ENCODE peak calls at places on chromosome 13, in six cellular contexts. Y is aorta, L is NCI-H345, B is erythroblast, H is Right ventricle myocardium superior, P is H9. U is an unnamed sample.

GRCh38 chr13:55190996-55191395 is 1949.7 kb upstream of the PRR20A start:
- DNase-seq in Y (no peak), L (no peak), B (no peak), H (no peak), P (no peak), U (no peak)

GRCh38 chr13:35549481-35549880 is 73.0 kb upstream of the MAB21L1 start:
- DNase-seq in Y (no peak), L (no peak), B (no peak), H (no peak), P (no peak), U (no peak)

GRCh38 chr13:108816381-108816780 is 187.0 kb downstream of the MYO16 start:
- DNase-seq in Y (no peak), L (no peak), B (no peak), H (no peak), P (no peak), U (no peak)

GRCh38 chr13:93249259-93249917 is 22.8 kb downstream of the GPC6 start:
- DNase-seq in Y (no peak), L (no peak), B (no peak), H (no peak), P (no peak), U (no peak)

GRCh38 chr13:44908712-44909111 is 80.6 kb downstream of the NUFIP1 start:
- DNase-seq in Y (no peak), L (no peak), B (no peak), H (no peak), P (no peak), U (no peak)

GRCh38 chr13:104385409-104385808 is 1319.2 kb upstream of the SLC10A2 start:
- DNase-seq in Y (no peak), L (no peak), B (no peak), H (no peak), P (no peak), U (no peak)

GRCh38 chr13:95020298-95020987 is 280.8 kb downstream of the ABCC4 start:
- DNase-seq in Y (no peak), L (no peak), B (no peak), H (no peak), P (no peak), U (no peak)

GRCh38 chr13:59680429-59681024 is 483.2 kb downstream of the DIAPH3 start:
- DNase-seq in Y (no peak), L (peak), B (peak), H (no peak), P (no peak), U (no peak)

GRCh38 chr13:29504691-29505090 is 90.8 kb downstream of the SLC7A1 start:
- DNase-seq in Y (no peak), L (no peak), B (no peak), H (no peak), P (no peak), U (no peak)

GRCh38 chr13:48539550-48539949 is 6.7 kb upstream of the RCBTB2 start:
- DNase-seq in Y (no peak), L (no peak), B (no peak), H (no peak), P (no peak), U (no peak)

GRCh38 chr13:70987043-70987442 is 878.8 kb upstream of the KLHL1 start:
- DNase-seq in Y (no peak), L (no peak), B (no peak), H (no peak), P (no peak), U (no peak)

GRCh38 chr13:99982021-99982740 is 597 bp downstream of the ZIC2 start:
- DNase-seq in Y (peak), L (no peak), B (peak), H (peak), P (no peak), U (no peak)

GRCh38 chr13:98089826-98090225 is 53.1 kb upstream of the FARP1 start:
- DNase-seq in Y (no peak), L (no peak), B (no peak), H (no peak), P (no peak), U (no peak)

GRCh38 chr13:110042253-110042652 is 255.9 kb upstream of the IRS2 start:
- DNase-seq in Y (no peak), L (no peak), B (no peak), H (no peak), P (no peak), U (no peak)

GRCh38 chr13:20475927-20476691 is 49.5 kb downstream of the CRYL1 start:
- DNase-seq in Y (no peak), L (no peak), B (no peak), H (no peak), P (no peak), U (peak)

GRCh38 chr13:28641600-28641926 is 17.4 kb upstream of the POMP start:
- DNase-seq in Y (no peak), L (no peak), B (no peak), H (no peak), P (no peak), U (no peak)

GRCh38 chr13:23828866-23829265 is 60.3 kb downstream of the MIPEP start:
- DNase-seq in Y (no peak), L (no peak), B (no peak), H (no peak), P (no peak), U (no peak)

GRCh38 chr13:42041684-42042035 is 6.8 kb upstream of the DGKH start:
- DNase-seq in Y (peak), L (peak), B (peak), H (peak), P (peak), U (no peak)

GRCh38 chr13:88675997-88676396 is 1004.8 kb downstream of the SLITRK5 start:
- DNase-seq in Y (no peak), L (no peak), B (no peak), H (no peak), P (no peak), U (no peak)

GRCh38 chr13:59346861-59347470 is 816.8 kb downstream of the DIAPH3 start:
- DNase-seq in Y (no peak), L (no peak), B (no peak), H (no peak), P (peak), U (no peak)

GRCh38 chr13:39210961-39211534 is 172.8 kb downstream of the NHLRC3 start:
- DNase-seq in Y (no peak), L (no peak), B (no peak), H (no peak), P (no peak), U (no peak)

GRCh38 chr13:114227528-114227927 is 7.2 kb upstream of the CDC16 start:
- DNase-seq in Y (no peak), L (no peak), B (no peak), H (no peak), P (no peak), U (no peak)

GRCh38 chr13:72126424-72126823 is 259.4 kb upstream of the DACH1 start:
- DNase-seq in Y (no peak), L (no peak), B (no peak), H (no peak), P (no peak), U (no peak)

GRCh38 chr13:106373989-106374572 is 161.4 kb downstream of the EFNB2 start:
- DNase-seq in Y (no peak), L (no peak), B (no peak), H (no peak), P (no peak), U (no peak)

GRCh38 chr13:19597523-19597922 is 35.9 kb upstream of the MPHOSPH8 start:
- DNase-seq in Y (no peak), L (no peak), B (no peak), H (no peak), P (no peak), U (no peak)

GRCh38 chr13:89925107-89925506 is 1422.4 kb upstream of the MIR17HG start:
- DNase-seq in Y (no peak), L (no peak), B (peak), H (no peak), P (no peak), U (no peak)

GRCh38 chr13:113413898-113414282 is 39.4 kb downstream of the ADPRHL1 start:
- DNase-seq in Y (peak), L (no peak), B (no peak), H (peak), P (no peak), U (no peak)

GRCh38 chr13:49020940-49021548 is 45.3 kb downstream of the FNDC3A start:
- DNase-seq in Y (no peak), L (no peak), B (no peak), H (no peak), P (peak), U (no peak)

GRCh38 chr13:24356270-24356669 is 46.9 kb downstream of the C1QTNF9 start:
- DNase-seq in Y (no peak), L (no peak), B (no peak), H (no peak), P (no peak), U (no peak)

GRCh38 chr13:70585109-70585508 is 476.9 kb upstream of the KLHL1 start:
- DNase-seq in Y (no peak), L (peak), B (no peak), H (no peak), P (no peak), U (no peak)

GRCh38 chr13:24489721-24490120 is 22.9 kb downstream of the PARP4 start:
- DNase-seq in Y (no peak), L (no peak), B (no peak), H (no peak), P (no peak), U (no peak)

GRCh38 chr13:41589434-41589833 is 132.1 kb downstream of the RGCC start:
- DNase-seq in Y (no peak), L (no peak), B (no peak), H (no peak), P (no peak), U (no peak)

GRCh38 chr13:24688901-24689300 is 8.7 kb downstream of the ATP12A start:
- DNase-seq in Y (no peak), L (peak), B (no peak), H (no peak), P (no peak), U (no peak)

GRCh38 chr13:50127726-50128291 is 112.6 kb downstream of the KCNRG start:
- DNase-seq in Y (peak), L (no peak), B (no peak), H (no peak), P (peak), U (no peak)

GRCh38 chr13:45875951-45876350 is 24.4 kb upstream of the SIAH3 start:
- DNase-seq in Y (no peak), L (no peak), B (no peak), H (no peak), P (no peak), U (no peak)

GRCh38 chr13:96707146-96707545 is 287.1 kb downstream of the OXGR1 start:
- DNase-seq in Y (no peak), L (no peak), B (no peak), H (no peak), P (no peak), U (no peak)

GRCh38 chr13:113114511-113115362 is 7.9 kb upstream of the F10 start:
- DNase-seq in Y (no peak), L (no peak), B (no peak), H (no peak), P (no peak), U (no peak)

U was measured in activated CD4-positive, CD25-positive, alpha-beta regulatory T cell treated with anti-CD3 and anti-CD28 coated beads, Interleukin-2, amount 50 U/mL, for 16 hours.